ENCODE peak calls at places on chromosomes 5 and 9, in six cellular contexts. W is activated T-cell treated with anti-CD3 and anti-CD28 coated beads for 48 hours, A is NCI-H2081 treated with DMSO at 0.1 percent for 48 hours, N is NCI-H2029, R is body of pancreas, L is SW480. G is an unnamed sample.

GRCh38 chr9:133763272-133764183 is 25.4 kb upstream of the SARDH start:
- DNase-seq in W (no peak), A (no peak), N (no peak), R (no peak), L (no peak), G (no peak)

GRCh38 chr5:7592910-7593309 is 197.0 kb downstream of the ADCY2 start:
- DNase-seq in W (peak), A (no peak), N (no peak), R (no peak), L (no peak), G (no peak)

GRCh38 chr5:147303976-147304375 is 69.2 kb downstream of the STK32A start:
- DNase-seq in W (no peak), A (no peak), N (peak), R (no peak), L (no peak), G (no peak)

GRCh38 chr9:126379661-126380365 is 53.2 kb downstream of the MVB12B start:
- DNase-seq in W (no peak), A (no peak), N (no peak), R (no peak), L (no peak), G (no peak)

GRCh38 chr9:130311019-130311773 is 45.6 kb downstream of the HMCN2 start:
- DNase-seq in W (no peak), A (no peak), N (no peak), R (no peak), L (no peak), G (no peak)

GRCh38 chr5:107072967-107073366 is 597.8 kb downstream of the EFNA5 start:
- DNase-seq in W (no peak), A (no peak), N (no peak), R (no peak), L (no peak), G (no peak)

GRCh38 chr5:83589786-83590185 is 118.2 kb downstream of the VCAN start:
- DNase-seq in W (no peak), A (peak), N (peak), R (no peak), L (no peak), G (no peak)

GRCh38 chr5:135245521-135246499 is 153.2 kb downstream of the MACROH2A1 start:
- DNase-seq in W (no peak), A (no peak), N (no peak), R (no peak), L (no peak), G (no peak)

GRCh38 chr9:138024831-138025291 is 147.3 kb downstream of the CACNA1B start:
- DNase-seq in W (no peak), A (no peak), N (no peak), R (no peak), L (no peak), G (no peak)

GRCh38 chr5:128498844-128499455 is 39.1 kb downstream of the FBN2 start:
- DNase-seq in W (no peak), A (no peak), N (no peak), R (peak), L (peak), G (no peak)

GRCh38 chr9:121301881-121302286 is 33.9 kb downstream of the GSN start:
- DNase-seq in W (no peak), A (no peak), N (no peak), R (no peak), L (no peak), G (no peak)

GRCh38 chr9:109231593-109231992 is 64.5 kb upstream of the FRRS1L start:
- DNase-seq in W (no peak), A (no peak), N (no peak), R (no peak), L (no peak), G (no peak)

GRCh38 chr5:174520420-174521396 is 203.7 kb upstream of the MSX2 start:
- DNase-seq in W (no peak), A (no peak), N (no peak), R (peak), L (peak), G (no peak)

GRCh38 chr5:115749016-115749415 is 67.4 kb downstream of the CDO1 start:
- DNase-seq in W (no peak), A (no peak), N (no peak), R (no peak), L (peak), G (no peak)

GRCh38 chr9:2093920-2094597 is 78.9 kb downstream of the SMARCA2 start:
- DNase-seq in W (no peak), A (no peak), N (no peak), R (no peak), L (no peak), G (no peak)

GRCh38 chr5:90911169-90911568 is 352.6 kb downstream of the ADGRV1 start:
- DNase-seq in W (no peak), A (no peak), N (peak), R (no peak), L (no peak), G (no peak)

GRCh38 chr9:112097712-112098688 is 77.1 kb downstream of the SUSD1 start:
- DNase-seq in W (peak), A (peak), N (peak), R (peak), L (peak), G (peak)

GRCh38 chr9:77598510-77598909 is 49.6 kb downstream of the GNA14 start:
- DNase-seq in W (no peak), A (no peak), N (peak), R (peak), L (no peak), G (no peak)

GRCh38 chr9:128723352-128723865 is 518 bp downstream of the ZDHHC12 start:
- DNase-seq in W (no peak), A (no peak), N (no peak), R (peak), L (no peak), G (no peak)

GRCh38 chr5:72849546-72849945 is 33.1 kb downstream of the TNPO1 start:
- DNase-seq in W (no peak), A (no peak), N (no peak), R (no peak), L (no peak), G (no peak)

GRCh38 chr9:81597749-81598497 is 91.4 kb downstream of the TLE1 start:
- DNase-seq in W (no peak), A (no peak), N (no peak), R (no peak), L (no peak), G (no peak)

GRCh38 chr9:135347461-135347860 is 132.1 kb upstream of the PPP1R26 start:
- DNase-seq in W (no peak), A (no peak), N (no peak), R (no peak), L (no peak), G (no peak)

GRCh38 chr9:95313010-95313498 is 4.5 kb downstream of the FANCC start:
- DNase-seq in W (no peak), A (peak), N (peak), R (peak), L (peak), G (peak)

G was measured in GF-D8.